ENCODE peak calls at places on chromosomes 16 and 17, in four cellular contexts. Z is Calu3; T is BJ; X is CD4-positive, alpha-beta memory T cell. Q is an unnamed sample.
A peak's percentile ranks its signal among the peaks of the same experiment; 100 is the strongest.

GRCh38 chr17:2237521-2237921 is 66.1 kb downstream of the SMG6 start:
- DNase-seq in Z (no peak), T (no peak), X (no peak), Q (no peak)

GRCh38 chr17:65514541-65514940 is 46.9 kb downstream of the AXIN2 start:
- DNase-seq in Z (no peak), T (no peak), X (no peak), Q (no peak)

GRCh38 chr16:58644765-58645487 is 15.3 kb upstream of the CNOT1 start:
- DNase-seq in Z (peak; percentile 43), T (no peak), X (no peak), Q (no peak)

GRCh38 chr17:70073799-70074198 is 1.2 kb upstream of the KCNJ16 start:
- DNase-seq in Z (no peak), T (no peak), X (no peak), Q (no peak)

GRCh38 chr16:85520853-85521736 is 92.0 kb upstream of the GSE1 start:
- DNase-seq in Z (peak; percentile 95), T (no peak), X (no peak), Q (no peak)

GRCh38 chr17:55706808-55707773 is 15.6 kb downstream of the TMEM100 start:
- DNase-seq in Z (no peak), T (no peak), X (no peak), Q (no peak)

GRCh38 chr16:22787456-22788189 is 26.3 kb upstream of the HS3ST2 start:
- DNase-seq in Z (peak; percentile 16), T (peak; percentile 88), X (no peak), Q (no peak)

GRCh38 chr17:41801374-41802062 is 10.2 kb downstream of the P3H4 start:
- DNase-seq in Z (peak; percentile 94), T (no peak), X (peak; percentile 63), Q (peak; percentile 52)

GRCh38 chr16:57999366-57999970 is 1.0 kb downstream of the ZNF319 start:
- DNase-seq in Z (peak; percentile 34), T (no peak), X (peak; percentile 61), Q (peak; percentile 50)

GRCh38 chr16:11668590-11669379 is 530 bp downstream of the SNN start:
- DNase-seq in Z (no peak), T (no peak), X (no peak), Q (peak; percentile 35)